ENCODE peak calls at places on chromosomes 13 and 19, in six cellular contexts. B is aorta, W is NCI-H510A treated with DMSO at 0.1 percent for 48 hours, D is astrocyte of the hippocampus, A is GM23248, G is pancreas. P is an unnamed sample.

GRCh38 chr13:53778937-53779336 is 750.3 kb downstream of the OLFM4 start:
- DNase-seq in B (no peak), W (no peak), D (no peak), A (no peak), G (no peak), P (no peak)

GRCh38 chr13:24511019-24511823 is 1.4 kb downstream of the PARP4 start:
- DNase-seq in B (no peak), W (peak), D (peak), A (peak), G (no peak), P (peak)

GRCh38 chr13:46489586-46490023 is 63.4 kb upstream of the LRCH1 start:
- DNase-seq in B (peak), W (no peak), D (peak), A (peak), G (no peak), P (no peak)

GRCh38 chr19:31408460-31409124 is 59.4 kb upstream of the TSHZ3 start:
- DNase-seq in B (no peak), W (no peak), D (peak), A (peak), G (no peak), P (no peak)

GRCh38 chr13:53379485-53379884 is 350.9 kb downstream of the OLFM4 start:
- DNase-seq in B (no peak), W (no peak), D (no peak), A (no peak), G (no peak), P (no peak)

GRCh38 chr19:19334063-19334988 is 13.7 kb downstream of the MAU2 start:
- DNase-seq in B (no peak), W (no peak), D (no peak), A (no peak), G (no peak), P (no peak)

GRCh38 chr13:40388617-40389016 is 277.8 kb downstream of the FOXO1 start:
- DNase-seq in B (no peak), W (no peak), D (peak), A (no peak), G (no peak), P (no peak)

GRCh38 chr19:42295831-42296525 is 6.0 kb upstream of the PRR19 start:
- DNase-seq in B (peak), W (peak), D (peak), A (peak), G (peak), P (peak)

GRCh38 chr19:50500060-50500752 is 10.8 kb downstream of the JOSD2 start:
- DNase-seq in B (peak), W (no peak), D (peak), A (peak), G (no peak), P (no peak)

GRCh38 chr19:38152461-38153379 is 71.3 kb downstream of the DPF1 start:
- DNase-seq in B (no peak), W (no peak), D (peak), A (no peak), G (no peak), P (no peak)

GRCh38 chr13:104006625-104007061 is 940.4 kb upstream of the SLC10A2 start:
- DNase-seq in B (no peak), W (no peak), D (peak), A (no peak), G (no peak), P (no peak)

GRCh38 chr19:42132851-42133528 is 744 bp upstream of the POU2F2 start:
- DNase-seq in B (peak), W (peak), D (peak), A (peak), G (peak), P (peak)

GRCh38 chr13:77492982-77493381 is 42.5 kb upstream of the SCEL start:
- DNase-seq in B (no peak), W (peak), D (peak), A (peak), G (no peak), P (peak)

GRCh38 chr19:33868076-33868735 is 71.5 kb downstream of the KCTD15 start:
- DNase-seq in B (no peak), W (no peak), D (peak), A (peak), G (no peak), P (peak)

GRCh38 chr13:30396434-30397075 is 25.7 kb upstream of the UBE2L5 start:
- DNase-seq in B (no peak), W (no peak), D (no peak), A (peak), G (no peak), P (no peak)

GRCh38 chr19:31725051-31725450 is 375.8 kb upstream of the TSHZ3 start:
- DNase-seq in B (no peak), W (no peak), D (peak), A (no peak), G (no peak), P (no peak)

GRCh38 chr13:31119966-31120733 is 41.6 kb downstream of the HSPH1 start:
- DNase-seq in B (no peak), W (peak), D (no peak), A (no peak), G (no peak), P (no peak)

GRCh38 chr13:89930861-89931260 is 1416.6 kb upstream of the MIR17HG start:
- DNase-seq in B (no peak), W (no peak), D (no peak), A (no peak), G (no peak), P (no peak)

GRCh38 chr19:42140125-42140754 is 8.0 kb upstream of the POU2F2 start:
- DNase-seq in B (peak), W (no peak), D (peak), A (peak), G (peak), P (peak)

P was measured in endothelial cell of umbilical vein.